ENCODE peak calls at places on chromosomes 11 and 22, in nine cellular contexts. One of them, this sample, is unnamed. For H3K27me3 and H3K4me1, the result is how much of the 10 kb centered on the place peaks cover.

GRCh38 chr11:74670171-74670570 is 61.1 kb downstream of the CHRDL2 start:
- DNase-seq in cardiac muscle cell: no peak
- DNase-seq in thoracic aorta: no peak
- DNase-seq in fibroblast of lung: no peak
- DNase-seq in left ventricle myocardium inferior: no peak
- DNase-seq in pancreas: no peak
- DNase-seq in neuronal stem cell: no peak
- DNase-seq in Peyer's patch: no peak
- DNase-seq in lower lobe of right lung: no peak
- DNase-seq in this sample: no peak

GRCh38 chr11:114377612-114378267 is 22.6 kb downstream of the C11orf71 start:
- DNase-seq in pancreas: no peak
- DNase-seq in neuronal stem cell: no peak
- DNase-seq in Peyer's patch: no peak
- DNase-seq in left ventricle myocardium inferior: no peak
- DNase-seq in thoracic aorta: no peak
- DNase-seq in cardiac muscle cell: peak
- DNase-seq in fibroblast of lung: peak
- DNase-seq in lower lobe of right lung: no peak
- DNase-seq in this sample: no peak

GRCh38 chr11:69700278-69701140 is 3.3 kb downstream of the FGF19 start:
- DNase-seq in fibroblast of lung: peak
- DNase-seq in neuronal stem cell: no peak
- DNase-seq in pancreas: peak
- DNase-seq in cardiac muscle cell: peak
- DNase-seq in left ventricle myocardium inferior: peak
- DNase-seq in lower lobe of right lung: peak
- DNase-seq in Peyer's patch: no peak
- DNase-seq in thoracic aorta: no peak
- DNase-seq in this sample: no peak

GRCh38 chr11:109680127-109680526 is 258.1 kb downstream of the C11orf87 start:
- DNase-seq in pancreas: no peak
- DNase-seq in left ventricle myocardium inferior: no peak
- DNase-seq in Peyer's patch: no peak
- DNase-seq in cardiac muscle cell: peak
- DNase-seq in thoracic aorta: no peak
- DNase-seq in fibroblast of lung: peak
- DNase-seq in lower lobe of right lung: no peak
- DNase-seq in neuronal stem cell: no peak
- DNase-seq in this sample: no peak

GRCh38 chr11:59253001-59253400 is 40.3 kb upstream of the MPEG1 start:
- DNase-seq in lower lobe of right lung: no peak
- DNase-seq in thoracic aorta: no peak
- DNase-seq in neuronal stem cell: no peak
- DNase-seq in Peyer's patch: no peak
- DNase-seq in left ventricle myocardium inferior: no peak
- DNase-seq in cardiac muscle cell: no peak
- DNase-seq in fibroblast of lung: no peak
- DNase-seq in pancreas: no peak
- DNase-seq in this sample: no peak

GRCh38 chr11:75350743-75351540 is 519 bp downstream of the ARRB1 start:
- DNase-seq in left ventricle myocardium inferior: peak
- DNase-seq in neuronal stem cell: no peak
- DNase-seq in cardiac muscle cell: peak
- DNase-seq in thoracic aorta: no peak
- DNase-seq in pancreas: peak
- DNase-seq in fibroblast of lung: peak
- DNase-seq in Peyer's patch: peak
- DNase-seq in lower lobe of right lung: peak
- DNase-seq in this sample: peak

GRCh38 chr11:92061648-92062047 is 163.0 kb upstream of the FAT3 start:
- DNase-seq in fibroblast of lung: no peak
- DNase-seq in thoracic aorta: no peak
- DNase-seq in neuronal stem cell: no peak
- DNase-seq in lower lobe of right lung: no peak
- DNase-seq in Peyer's patch: no peak
- DNase-seq in pancreas: no peak
- DNase-seq in left ventricle myocardium inferior: no peak
- DNase-seq in cardiac muscle cell: no peak
- DNase-seq in this sample: no peak

GRCh38 chr11:119223856-119224255 is 17.7 kb downstream of the CBL start:
- DNase-seq in thoracic aorta: no peak
- DNase-seq in neuronal stem cell: no peak
- DNase-seq in pancreas: no peak
- DNase-seq in lower lobe of right lung: no peak
- DNase-seq in fibroblast of lung: peak
- DNase-seq in cardiac muscle cell: no peak
- DNase-seq in left ventricle myocardium inferior: no peak
- DNase-seq in Peyer's patch: no peak
- DNase-seq in this sample: no peak

GRCh38 chr11:76236092-76237026 is 30.1 kb upstream of the WNT11 start:
- DNase-seq in neuronal stem cell: no peak
- DNase-seq in fibroblast of lung: peak
- DNase-seq in thoracic aorta: peak
- DNase-seq in pancreas: no peak
- DNase-seq in cardiac muscle cell: peak
- DNase-seq in Peyer's patch: peak
- DNase-seq in left ventricle myocardium inferior: peak
- DNase-seq in lower lobe of right lung: peak
- DNase-seq in this sample: peak

GRCh38 chr11:110801328-110801727 is 89.1 kb upstream of the ARHGAP20 start:
- DNase-seq in neuronal stem cell: no peak
- DNase-seq in left ventricle myocardium inferior: no peak
- DNase-seq in cardiac muscle cell: no peak
- DNase-seq in Peyer's patch: no peak
- DNase-seq in thoracic aorta: no peak
- DNase-seq in lower lobe of right lung: no peak
- DNase-seq in pancreas: no peak
- DNase-seq in fibroblast of lung: no peak
- DNase-seq in this sample: no peak

GRCh38 chr11:100774859-100775258 is 87.8 kb downstream of the ARHGAP42 start:
- DNase-seq in pancreas: no peak
- DNase-seq in lower lobe of right lung: no peak
- DNase-seq in Peyer's patch: no peak
- DNase-seq in cardiac muscle cell: no peak
- DNase-seq in left ventricle myocardium inferior: no peak
- DNase-seq in fibroblast of lung: no peak
- DNase-seq in thoracic aorta: no peak
- DNase-seq in neuronal stem cell: no peak
- DNase-seq in this sample: no peak

GRCh38 chr22:46368871-46369715 is 33.6 kb downstream of the TRMU start:
- DNase-seq in neuronal stem cell: no peak
- DNase-seq in thoracic aorta: no peak
- DNase-seq in pancreas: no peak
- DNase-seq in fibroblast of lung: no peak
- DNase-seq in left ventricle myocardium inferior: no peak
- DNase-seq in Peyer's patch: no peak
- DNase-seq in lower lobe of right lung: no peak
- DNase-seq in cardiac muscle cell: no peak
- DNase-seq in this sample: no peak

GRCh38 chr11:79762271-79762935 is 321.6 kb upstream of the TENM4 start:
- DNase-seq in thoracic aorta: no peak
- DNase-seq in Peyer's patch: no peak
- DNase-seq in cardiac muscle cell: no peak
- DNase-seq in fibroblast of lung: no peak
- DNase-seq in lower lobe of right lung: no peak
- DNase-seq in neuronal stem cell: no peak
- DNase-seq in pancreas: no peak
- DNase-seq in left ventricle myocardium inferior: no peak
- DNase-seq in this sample: no peak

GRCh38 chr22:33112606-33113005 is 54.4 kb upstream of the SYN3 start:
- DNase-seq in lower lobe of right lung: no peak
- DNase-seq in left ventricle myocardium inferior: no peak
- DNase-seq in thoracic aorta: no peak
- DNase-seq in neuronal stem cell: no peak
- DNase-seq in pancreas: no peak
- DNase-seq in cardiac muscle cell: no peak
- DNase-seq in fibroblast of lung: no peak
- DNase-seq in Peyer's patch: no peak
- DNase-seq in this sample: no peak

GRCh38 chr11:3198815-3199214 is 19.8 kb downstream of the MRGPRG start:
- DNase-seq in cardiac muscle cell: no peak
- DNase-seq in pancreas: no peak
- DNase-seq in neuronal stem cell: no peak
- DNase-seq in thoracic aorta: no peak
- DNase-seq in left ventricle myocardium inferior: no peak
- DNase-seq in Peyer's patch: no peak
- DNase-seq in fibroblast of lung: no peak
- DNase-seq in lower lobe of right lung: no peak
- DNase-seq in this sample: peak

GRCh38 chr11:61069427-61069826 is 32.9 kb upstream of the CD5 start:
- DNase-seq in thoracic aorta: no peak
- DNase-seq in Peyer's patch: peak
- DNase-seq in left ventricle myocardium inferior: no peak
- DNase-seq in neuronal stem cell: no peak
- DNase-seq in fibroblast of lung: no peak
- DNase-seq in pancreas: no peak
- DNase-seq in cardiac muscle cell: no peak
- DNase-seq in lower lobe of right lung: no peak
- DNase-seq in this sample: no peak

GRCh38 chr22:48490513-48491411 is 1336.9 kb downstream of the BRD1 start:
- DNase-seq in fibroblast of lung: no peak
- DNase-seq in left ventricle myocardium inferior: no peak
- DNase-seq in neuronal stem cell: no peak
- DNase-seq in cardiac muscle cell: no peak
- DNase-seq in lower lobe of right lung: no peak
- DNase-seq in thoracic aorta: no peak
- DNase-seq in Peyer's patch: no peak
- DNase-seq in pancreas: no peak
- DNase-seq in this sample: no peak

GRCh38 chr11:78318321-78318720 is 99.3 kb downstream of the GAB2 start:
- DNase-seq in pancreas: no peak
- DNase-seq in fibroblast of lung: no peak
- DNase-seq in Peyer's patch: no peak
- DNase-seq in lower lobe of right lung: no peak
- DNase-seq in neuronal stem cell: no peak
- DNase-seq in cardiac muscle cell: peak
- DNase-seq in left ventricle myocardium inferior: no peak
- DNase-seq in thoracic aorta: no peak
- DNase-seq in this sample: no peak

GRCh38 chr22:29315286-29316195 is at the start of gene RASL10A:
- DNase-seq in cardiac muscle cell: no peak
- DNase-seq in pancreas: no peak
- DNase-seq in lower lobe of right lung: peak
- DNase-seq in neuronal stem cell: no peak
- DNase-seq in Peyer's patch: no peak
- DNase-seq in thoracic aorta: no peak
- DNase-seq in left ventricle myocardium inferior: no peak
- DNase-seq in fibroblast of lung: no peak
- DNase-seq in this sample: no peak

GRCh38 chr11:131428853-131429252 is 58.4 kb downstream of the NTM start:
- DNase-seq in Peyer's patch: no peak
- DNase-seq in fibroblast of lung: no peak
- DNase-seq in neuronal stem cell: no peak
- DNase-seq in pancreas: no peak
- DNase-seq in cardiac muscle cell: no peak
- DNase-seq in left ventricle myocardium inferior: no peak
- DNase-seq in lower lobe of right lung: no peak
- DNase-seq in thoracic aorta: no peak
- DNase-seq in this sample: no peak

GRCh38 chr11:57235761-57236703 is 1.0 kb downstream of the APLNR start:
- DNase-seq in cardiac muscle cell: no peak
- DNase-seq in Peyer's patch: no peak
- DNase-seq in fibroblast of lung: no peak
- DNase-seq in neuronal stem cell: no peak
- DNase-seq in thoracic aorta: no peak
- DNase-seq in lower lobe of right lung: no peak
- DNase-seq in left ventricle myocardium inferior: no peak
- DNase-seq in pancreas: no peak
- DNase-seq in this sample: no peak
- H3K27me3 ChIP-seq in cardiac muscle cell: under half
- H3K27me3 ChIP-seq in Peyer's patch: under half
- H3K27me3 ChIP-seq in fibroblast of lung: under half
- H3K27me3 ChIP-seq in neuronal stem cell: under half
- H3K27me3 ChIP-seq in thoracic aorta: under half
- H3K27me3 ChIP-seq in lower lobe of right lung: under half
- H3K27me3 ChIP-seq in left ventricle myocardium inferior: half or more
- H3K27me3 ChIP-seq in pancreas: under half
- H3K27me3 ChIP-seq in this sample: under half

GRCh38 chr11:11978792-11979486 is 29.5 kb downstream of the DKK3 start:
- DNase-seq in left ventricle myocardium inferior: peak
- DNase-seq in lower lobe of right lung: no peak
- DNase-seq in thoracic aorta: no peak
- DNase-seq in cardiac muscle cell: peak
- DNase-seq in fibroblast of lung: peak
- DNase-seq in pancreas: no peak
- DNase-seq in neuronal stem cell: no peak
- DNase-seq in Peyer's patch: no peak
- DNase-seq in this sample: no peak
- H3K4me1 ChIP-seq in left ventricle myocardium inferior: half or more
- H3K4me1 ChIP-seq in lower lobe of right lung: half or more
- H3K4me1 ChIP-seq in thoracic aorta: half or more
- H3K4me1 ChIP-seq in cardiac muscle cell: under half
- H3K4me1 ChIP-seq in fibroblast of lung: half or more
- H3K4me1 ChIP-seq in pancreas: under half
- H3K4me1 ChIP-seq in neuronal stem cell: under half
- H3K4me1 ChIP-seq in Peyer's patch: under half
- H3K4me1 ChIP-seq in this sample: under half

DNA sequence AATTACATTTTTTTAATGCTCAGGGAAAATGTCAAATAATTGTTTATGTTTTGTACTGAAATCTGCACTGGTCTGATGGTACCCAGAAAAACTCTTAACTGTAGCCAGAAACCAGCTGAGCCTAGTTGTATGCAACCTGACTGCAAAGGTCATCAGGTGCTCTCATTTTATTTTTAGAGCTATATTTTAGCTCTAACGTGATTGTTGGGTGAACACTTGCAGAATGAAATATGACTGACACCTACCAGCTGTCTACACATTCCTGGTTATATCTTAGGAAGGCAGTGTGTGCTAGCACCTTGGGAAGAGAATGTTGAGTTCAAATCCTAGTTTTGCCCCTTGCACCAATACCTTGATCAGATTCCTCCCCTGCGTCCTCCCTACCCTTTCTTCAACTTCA is 23.6 kb downstream of the PTPRJ start:
- DNase-seq in Peyer's patch: no peak
- DNase-seq in left ventricle myocardium inferior: no peak
- DNase-seq in cardiac muscle cell: no peak
- DNase-seq in thoracic aorta: no peak
- DNase-seq in neuronal stem cell: no peak
- DNase-seq in lower lobe of right lung: no peak
- DNase-seq in pancreas: no peak
- DNase-seq in fibroblast of lung: no peak
- DNase-seq in this sample: no peak
- H3K27me3 ChIP-seq in Peyer's patch: under half
- H3K27me3 ChIP-seq in left ventricle myocardium inferior: under half
- H3K27me3 ChIP-seq in cardiac muscle cell: under half
- H3K27me3 ChIP-seq in thoracic aorta: under half
- H3K27me3 ChIP-seq in neuronal stem cell: under half
- H3K27me3 ChIP-seq in lower lobe of right lung: under half
- H3K27me3 ChIP-seq in pancreas: under half
- H3K27me3 ChIP-seq in fibroblast of lung: under half
- H3K27me3 ChIP-seq in this sample: under half

DNA sequence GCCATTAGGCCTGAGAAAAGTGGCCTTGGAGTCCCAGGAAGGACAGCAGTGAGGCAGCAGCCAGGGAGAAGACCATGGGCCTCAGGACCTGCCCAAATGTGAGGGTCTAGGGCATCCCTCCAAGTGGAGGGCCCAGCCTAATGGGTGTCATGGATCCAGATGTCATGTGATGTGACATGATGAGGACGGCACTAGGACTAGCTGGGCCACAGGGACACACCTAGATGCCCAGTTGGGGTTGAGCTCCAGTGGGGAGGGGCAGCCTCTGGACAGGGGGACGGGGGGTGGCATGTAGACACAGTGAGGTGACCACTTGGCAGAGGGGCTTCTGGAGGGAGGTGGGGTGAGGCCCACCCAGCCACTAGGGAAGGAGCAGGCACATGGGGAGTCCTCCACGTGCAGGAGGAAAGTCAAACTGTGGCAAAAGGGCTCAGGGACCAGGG is 5.4 kb downstream of the SCARF2 start:
- DNase-seq in left ventricle myocardium inferior: no peak
- DNase-seq in neuronal stem cell: no peak
- DNase-seq in pancreas: no peak
- DNase-seq in lower lobe of right lung: peak
- DNase-seq in Peyer's patch: no peak
- DNase-seq in cardiac muscle cell: no peak
- DNase-seq in thoracic aorta: no peak
- DNase-seq in fibroblast of lung: no peak
- DNase-seq in this sample: no peak
- H3K4me1 ChIP-seq in left ventricle myocardium inferior: half or more
- H3K4me1 ChIP-seq in neuronal stem cell: under half
- H3K4me1 ChIP-seq in pancreas: under half
- H3K4me1 ChIP-seq in lower lobe of right lung: under half
- H3K4me1 ChIP-seq in Peyer's patch: under half
- H3K4me1 ChIP-seq in cardiac muscle cell: under half
- H3K4me1 ChIP-seq in thoracic aorta: under half
- H3K4me1 ChIP-seq in fibroblast of lung: under half
- H3K4me1 ChIP-seq in this sample: under half

This sample was measured in ascending aorta.